ENCODE peak calls at places on chromosomes 3 and 15, in four cellular contexts. One of them, this sample, is unnamed.
A peak's percentile ranks its signal among the peaks of the same experiment; 100 is the strongest.

GRCh38 chr15:26516102-26516980 is 256.5 kb downstream of the GABRB3 start:
- DNase-seq in heart right ventricle: no peak
- DNase-seq in uterus: no peak
- DNase-seq in right atrium auricular region: no peak
- DNase-seq in this sample: no peak

GRCh38 chr15:68601206-68602197 is 22.7 kb downstream of the CORO2B start:
- DNase-seq in heart right ventricle: peak; percentile 64
- DNase-seq in right atrium auricular region: no peak
- DNase-seq in uterus: no peak
- DNase-seq in this sample: no peak

GRCh38 chr3:34213481-34213880 is 415.1 kb downstream of the PDCD6IP start:
- DNase-seq in uterus: no peak
- DNase-seq in right atrium auricular region: no peak
- DNase-seq in heart right ventricle: no peak
- DNase-seq in this sample: no peak

GRCh38 chr3:174408310-174408709 is 450.8 kb upstream of the NAALADL2 start:
- DNase-seq in uterus: no peak
- DNase-seq in right atrium auricular region: no peak
- DNase-seq in heart right ventricle: no peak
- DNase-seq in this sample: no peak

GRCh38 chr3:73459711-73460110 is 165.0 kb downstream of the PDZRN3 start:
- DNase-seq in uterus: no peak
- DNase-seq in right atrium auricular region: no peak
- DNase-seq in heart right ventricle: no peak
- DNase-seq in this sample: no peak

GRCh38 chr3:13710251-13710650 is 161.3 kb downstream of the FBLN2 start:
- DNase-seq in uterus: peak; percentile 1
- DNase-seq in right atrium auricular region: no peak
- DNase-seq in heart right ventricle: no peak
- DNase-seq in this sample: no peak

GRCh38 chr15:68994149-68994548 is 20.3 kb upstream of the NOX5 start:
- DNase-seq in heart right ventricle: no peak
- DNase-seq in right atrium auricular region: no peak
- DNase-seq in uterus: no peak
- DNase-seq in this sample: no peak

GRCh38 chr3:134600685-134601502 is 49.9 kb downstream of the KY start:
- DNase-seq in uterus: peak; percentile 61
- DNase-seq in heart right ventricle: peak; percentile 29
- DNase-seq in right atrium auricular region: no peak
- DNase-seq in this sample: peak; percentile 71

GRCh38 chr3:123071146-123071545 is 4.3 kb downstream of the PDIA5 start:
- DNase-seq in uterus: no peak
- DNase-seq in right atrium auricular region: no peak
- DNase-seq in heart right ventricle: no peak
- DNase-seq in this sample: no peak
- TF ChIP-seq CTCF in uterus: no peak
- TF ChIP-seq CTCF in right atrium auricular region: no peak
- TF ChIP-seq CTCF in heart right ventricle: no peak
- TF ChIP-seq CTCF in this sample: no peak

GRCh38 chr3:150830094-150830681 is 67.2 kb upstream of the SIAH2 start:
- DNase-seq in heart right ventricle: no peak
- DNase-seq in uterus: no peak
- DNase-seq in right atrium auricular region: no peak
- DNase-seq in this sample: no peak
- TF ChIP-seq CTCF in heart right ventricle: no peak
- TF ChIP-seq CTCF in uterus: no peak
- TF ChIP-seq CTCF in right atrium auricular region: no peak
- TF ChIP-seq CTCF in this sample: no peak

DNA sequence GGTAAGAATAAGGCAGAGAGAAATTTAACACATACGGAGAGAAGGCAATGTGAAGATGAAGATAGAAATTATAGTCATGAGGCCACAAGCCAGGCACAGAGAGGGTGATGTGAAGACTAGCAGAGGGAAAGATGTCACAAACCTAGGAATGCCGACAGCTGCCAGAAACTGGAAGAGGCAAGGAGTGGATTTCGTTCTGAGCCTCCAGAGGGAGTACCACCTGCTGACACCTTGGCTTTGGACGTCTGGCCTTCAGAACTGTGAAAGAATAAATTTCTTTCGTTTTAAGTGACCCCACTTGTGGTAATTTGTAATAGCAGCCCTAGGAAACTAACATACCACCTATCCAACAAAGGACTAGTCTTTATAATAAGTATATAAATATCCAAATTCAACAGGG is 5.0 kb upstream of the SGO1 start:
- DNase-seq in uterus: no peak
- DNase-seq in right atrium auricular region: no peak
- DNase-seq in heart right ventricle: no peak
- DNase-seq in this sample: no peak
- TF ChIP-seq CTCF in uterus: no peak
- TF ChIP-seq CTCF in right atrium auricular region: no peak
- TF ChIP-seq CTCF in heart right ventricle: no peak
- TF ChIP-seq CTCF in this sample: no peak

GRCh38 chr15:72835289-72835890 is 51.8 kb upstream of the ADPGK start:
- DNase-seq in heart right ventricle: no peak
- DNase-seq in right atrium auricular region: no peak
- DNase-seq in uterus: no peak
- DNase-seq in this sample: no peak
- TF ChIP-seq CTCF in heart right ventricle: no peak
- TF ChIP-seq CTCF in right atrium auricular region: no peak
- TF ChIP-seq CTCF in uterus: no peak
- TF ChIP-seq CTCF in this sample: no peak

DNA sequence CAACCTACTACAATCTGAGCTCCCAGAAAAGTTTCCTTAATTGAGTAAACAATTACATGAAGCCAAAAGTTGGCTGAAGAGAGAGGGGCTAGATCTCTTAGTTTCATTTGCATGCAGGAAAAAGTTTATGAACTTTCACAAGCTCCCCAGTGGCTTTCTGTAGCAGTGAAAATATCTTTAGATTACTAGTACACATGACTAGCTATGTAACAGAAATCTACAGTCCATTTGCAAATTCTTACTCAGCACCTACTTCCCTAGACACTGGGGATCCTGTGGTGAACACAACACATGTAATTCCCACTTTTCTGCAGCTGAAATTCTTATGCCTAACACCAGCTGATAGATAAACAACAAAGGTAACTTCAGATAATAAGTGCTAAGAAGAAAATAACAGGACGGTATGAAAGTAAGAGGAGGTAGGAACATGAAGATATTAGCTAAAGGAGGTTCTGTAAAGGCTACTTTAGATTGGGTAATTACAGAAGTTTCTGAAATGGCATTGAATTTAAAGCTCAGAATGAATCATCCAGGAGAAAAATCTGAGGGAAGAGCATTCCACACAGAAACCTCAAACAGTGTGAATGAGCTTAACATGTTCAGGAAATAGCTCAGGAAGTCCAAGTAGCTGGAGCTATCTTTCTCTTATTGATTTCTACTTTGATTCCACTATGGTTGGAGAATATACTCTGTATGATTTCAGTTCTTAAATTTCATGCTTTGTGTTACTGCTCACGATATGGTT is 204.8 kb downstream of the MAGI1 start:
- DNase-seq in uterus: no peak
- DNase-seq in heart right ventricle: no peak
- DNase-seq in right atrium auricular region: no peak
- DNase-seq in this sample: no peak
- TF ChIP-seq CTCF in uterus: no peak
- TF ChIP-seq CTCF in heart right ventricle: no peak
- TF ChIP-seq CTCF in right atrium auricular region: no peak
- TF ChIP-seq CTCF in this sample: no peak

GRCh38 chr3:141384575-141384974 is 16.3 kb downstream of the ZBTB38 start:
- DNase-seq in uterus: no peak
- DNase-seq in heart right ventricle: no peak
- DNase-seq in right atrium auricular region: no peak
- DNase-seq in this sample: no peak

GRCh38 chr3:141382571-141382970 is 14.3 kb downstream of the ZBTB38 start:
- DNase-seq in heart right ventricle: no peak
- DNase-seq in uterus: no peak
- DNase-seq in right atrium auricular region: no peak
- DNase-seq in this sample: no peak

GRCh38 chr3:141385386-141386079 is 17.2 kb downstream of the ZBTB38 start:
- DNase-seq in heart right ventricle: no peak
- DNase-seq in uterus: no peak
- DNase-seq in right atrium auricular region: no peak
- DNase-seq in this sample: no peak

GRCh38 chr3:141383555-141384129 is 15.3 kb downstream of the ZBTB38 start:
- DNase-seq in uterus: no peak
- DNase-seq in heart right ventricle: no peak
- DNase-seq in right atrium auricular region: no peak
- DNase-seq in this sample: no peak

GRCh38 chr3:141384157-141384556 is 15.9 kb downstream of the ZBTB38 start:
- DNase-seq in heart right ventricle: no peak
- DNase-seq in right atrium auricular region: no peak
- DNase-seq in uterus: no peak
- DNase-seq in this sample: no peak
- TF ChIP-seq CTCF in heart right ventricle: no peak
- TF ChIP-seq CTCF in right atrium auricular region: no peak
- TF ChIP-seq CTCF in uterus: no peak
- TF ChIP-seq CTCF in this sample: no peak

DNA sequence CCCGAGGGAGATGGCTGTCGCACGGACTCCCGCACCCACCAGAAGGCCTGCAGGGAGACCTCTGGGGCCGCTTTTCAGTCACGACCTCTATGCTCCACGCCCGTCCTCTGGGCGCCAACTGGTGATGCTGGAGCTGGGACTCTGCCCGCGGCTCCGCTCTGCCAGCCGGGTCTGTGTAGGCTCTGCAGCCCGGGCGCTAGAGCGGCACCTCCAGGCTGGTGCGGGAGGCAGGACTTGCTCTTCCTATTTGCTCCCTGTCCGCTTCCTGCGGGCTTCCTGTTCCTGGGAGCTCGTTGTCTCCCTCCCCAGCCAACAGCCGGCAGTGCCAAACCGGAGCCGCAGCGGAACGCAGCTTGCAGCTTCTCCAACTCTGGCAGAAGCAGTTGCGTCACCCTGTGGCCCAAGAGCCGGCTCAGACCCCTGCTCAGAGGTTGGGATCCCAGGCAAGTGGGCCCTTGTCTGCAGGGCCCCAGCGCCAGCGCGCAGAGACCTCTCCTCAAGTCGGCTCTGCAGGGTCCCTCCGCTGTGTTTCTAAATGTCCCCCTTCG is 285.9 kb downstream of the XXYLT1 start:
- DNase-seq in heart right ventricle: peak; percentile 78
- DNase-seq in uterus: peak; percentile 54
- DNase-seq in right atrium auricular region: peak; percentile 77
- DNase-seq in this sample: no peak
- TF ChIP-seq CTCF in heart right ventricle: peak; percentile 15
- TF ChIP-seq CTCF in uterus: peak; percentile 5
- TF ChIP-seq CTCF in right atrium auricular region: peak; percentile 63
- TF ChIP-seq CTCF in this sample: no peak